ENCODE peak calls at places on chromosomes 7 and 10, in four cellular contexts. W, O, T and C are unnamed samples.

GRCh38 chr7:50330701-50331100 is 26.2 kb downstream of the IKZF1 start:
- DNase-seq in T (no peak), O (no peak), W (no peak), C (no peak)

GRCh38 chr7:34354906-34355305 is 303.1 kb upstream of the NPSR1 start:
- DNase-seq in T (no peak), W (no peak), O (no peak), C (no peak)

GRCh38 chr7:12715372-12716133 is 28.1 kb downstream of the ARL4A start:
- DNase-seq in O (peak; percentile 86), T (peak; percentile 98), W (no peak), C (peak; percentile 96)

GRCh38 chr7:32206987-32207386 is 136.8 kb upstream of the PDE1C start:
- DNase-seq in T (peak; percentile 40), W (no peak), O (peak; percentile 16), C (peak; percentile 7)

GRCh38 chr10:113108180-113108835 is 158.3 kb downstream of the TCF7L2 start:
- DNase-seq in O (no peak), T (peak; percentile 48), W (no peak), C (no peak)

GRCh38 chr10:37865264-37865663 is 7.9 kb upstream of the ZNF248 start:
- DNase-seq in W (no peak), O (no peak), T (no peak), C (no peak)

GRCh38 chr10:122461729-122462532 is 578 bp downstream of the HTRA1 start:
- DNase-seq in T (no peak), W (no peak), O (no peak), C (peak; percentile 42)

GRCh38 chr7:55158541-55158940 is 139.7 kb downstream of the EGFR start:
- DNase-seq in T (no peak), W (no peak), O (no peak), C (no peak)

DNA sequence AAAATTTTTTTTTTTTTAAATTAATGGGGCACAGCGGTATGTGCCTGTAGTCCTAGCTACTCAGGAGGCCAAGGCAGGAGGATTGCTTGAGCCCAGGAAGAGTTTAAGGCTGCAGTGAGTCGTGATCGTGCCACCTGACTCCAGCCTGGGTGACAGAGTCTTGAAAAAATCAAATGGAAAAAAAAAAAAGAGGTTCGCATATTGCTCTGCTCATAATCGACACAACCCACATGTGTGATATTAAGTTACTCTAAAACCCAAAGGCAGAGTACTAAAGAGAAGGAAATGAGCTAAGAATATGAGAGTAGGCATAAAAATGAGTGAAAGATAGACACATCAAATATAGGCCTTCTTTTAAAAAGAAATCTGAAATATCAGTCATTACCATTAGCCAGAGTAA is 66.3 kb downstream of the IGF2BP3 start:
- DNase-seq in T (no peak), O (no peak), W (no peak), C (no peak)
- TF ChIP-seq MYC in T (no peak), O (no peak), W (no peak), C (no peak)

DNA sequence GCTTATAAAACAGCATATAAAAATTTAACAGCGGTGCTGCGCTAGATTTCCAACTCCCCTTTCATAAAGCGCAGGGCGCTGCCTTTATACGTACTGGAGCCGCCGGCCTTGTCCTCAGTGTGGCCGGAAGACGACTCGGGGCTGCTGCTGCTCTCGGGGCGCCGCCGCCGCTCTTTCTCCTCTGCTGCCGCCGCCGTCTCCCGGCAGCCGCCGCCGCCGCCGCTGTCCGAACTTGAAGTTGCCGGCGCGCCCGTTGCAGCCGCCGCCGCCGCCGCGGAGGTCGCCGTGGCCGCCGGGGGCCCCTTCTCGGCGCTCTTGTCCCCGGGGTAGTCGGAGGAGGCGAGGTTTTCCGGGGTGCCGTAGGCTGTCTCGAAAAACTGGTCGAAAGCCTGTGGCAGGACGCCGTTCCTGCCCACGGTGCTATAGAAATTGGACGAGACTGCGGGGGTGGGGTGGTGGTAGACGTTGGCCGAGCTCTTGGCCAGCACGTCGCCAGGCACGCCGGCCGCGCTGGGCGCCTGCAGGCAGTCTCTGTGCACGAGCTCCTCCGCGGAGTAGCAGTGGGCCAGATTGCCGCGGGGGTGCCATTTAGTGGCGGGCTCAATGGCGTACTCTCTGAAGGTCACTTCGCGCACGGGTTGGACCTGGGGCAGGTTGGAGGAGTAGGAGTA is 555 bp downstream of the HOXA11 start:
- DNase-seq in T (no peak), W (no peak), O (no peak), C (peak; percentile 47)
- TF ChIP-seq EZH2 in T (no peak), W (no peak), O (no peak), C (no peak)

GRCh38 chr10:60729106-60729505 is 49.2 kb upstream of the CDK1 start:
- DNase-seq in T (no peak), W (no peak), O (no peak), C (no peak)

GRCh38 chr10:60732240-60733188 is 45.8 kb upstream of the CDK1 start:
- DNase-seq in W (no peak), T (no peak), O (no peak), C (no peak)

GRCh38 chr10:60731134-60731883 is 47.0 kb upstream of the CDK1 start:
- DNase-seq in W (peak; percentile 8), T (no peak), O (no peak), C (no peak)

GRCh38 chr10:60726253-60726652 is 52.0 kb upstream of the CDK1 start:
- DNase-seq in O (no peak), T (no peak), W (no peak), C (no peak)

DNA sequence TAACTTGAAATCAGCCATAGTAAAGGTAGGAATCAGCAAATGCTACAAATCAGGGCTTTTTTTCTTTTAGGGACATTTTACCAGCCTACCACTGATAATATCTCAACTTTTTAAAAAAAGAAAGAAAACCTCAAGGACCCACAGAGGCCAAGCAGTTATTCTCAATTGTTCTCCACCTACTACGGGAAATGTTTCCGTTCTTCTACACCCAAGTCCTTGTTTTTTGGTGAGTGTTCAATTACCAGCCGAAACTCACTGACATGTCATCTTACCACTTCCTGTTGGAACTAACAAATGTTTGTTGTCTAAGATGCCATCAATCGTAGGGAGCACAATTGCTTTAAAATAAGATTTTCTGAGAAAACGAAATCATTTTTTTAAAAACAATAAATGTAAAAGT is 50.2 kb upstream of the CDK1 start:
- DNase-seq in O (no peak), W (no peak), T (no peak), C (no peak)
- TF ChIP-seq MYC in O (no peak), W (no peak), T (no peak), C (no peak)

GRCh38 chr10:118471863-118472262 is 123.6 kb downstream of the PRLHR start:
- DNase-seq in W (no peak), O (no peak), T (no peak), C (no peak)

GRCh38 chr10:118475214-118475613 is 120.2 kb downstream of the PRLHR start:
- DNase-seq in T (no peak), W (no peak), O (no peak), C (no peak)

GRCh38 chr10:118472961-118473675 is 122.3 kb downstream of the PRLHR start:
- DNase-seq in W (no peak), T (no peak), O (no peak), C (no peak)

GRCh38 chr10:118470470-118470869 is 125.0 kb downstream of the PRLHR start:
- DNase-seq in O (no peak), W (no peak), T (peak; percentile 37), C (no peak)

GRCh38 chr10:118472415-118472814 is 123.0 kb downstream of the PRLHR start:
- DNase-seq in T (no peak), O (no peak), W (no peak), C (no peak)
- TF ChIP-seq EZH2 in T (no peak), O (no peak), W (no peak), C (no peak)

GRCh38 chr7:36961097-36961496 is 236.8 kb upstream of the AOAH start:
- DNase-seq in O (no peak), W (no peak), T (no peak), C (no peak)

GRCh38 chr7:36964297-36964696 is 240.0 kb upstream of the AOAH start:
- DNase-seq in O (no peak), W (no peak), T (no peak), C (no peak)

GRCh38 chr7:36961691-36962090 is 237.4 kb upstream of the AOAH start:
- DNase-seq in O (no peak), W (no peak), T (no peak), C (no peak)

GRCh38 chr7:36960105-36960504 is 235.8 kb upstream of the AOAH start:
- DNase-seq in W (no peak), O (no peak), T (no peak), C (no peak)

DNA sequence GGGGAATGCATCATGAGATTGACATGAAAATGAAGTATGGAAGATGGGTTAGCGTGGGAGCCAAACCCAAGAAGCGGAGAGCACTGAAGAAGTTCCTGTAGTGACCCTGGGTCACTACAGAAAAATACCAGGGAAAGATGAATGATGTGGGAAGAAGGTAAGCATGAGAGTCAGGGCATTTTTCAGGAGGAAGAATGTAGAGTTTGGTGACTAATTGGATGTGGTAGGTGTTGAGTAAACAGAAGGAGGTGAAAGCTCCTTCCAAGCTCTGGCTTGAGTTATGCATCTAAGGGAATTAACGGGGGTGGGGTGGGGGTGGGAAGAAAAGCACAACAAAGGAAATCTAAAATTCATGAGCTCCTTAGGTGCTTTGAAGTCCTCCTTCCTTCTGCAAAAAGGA is 238.1 kb upstream of the AOAH start:
- DNase-seq in W (no peak), O (no peak), T (no peak), C (no peak)
- TF ChIP-seq MYC in W (no peak), O (no peak), T (no peak), C (no peak)

GRCh38 chr10:124091646-124092269 is 1.6 kb downstream of the CHST15 start:
- DNase-seq in W (no peak), T (no peak), O (no peak), C (peak; percentile 38)
- TF ChIP-seq EZH2 in W (no peak), T (no peak), O (no peak), C (peak; percentile 62)

DNA sequence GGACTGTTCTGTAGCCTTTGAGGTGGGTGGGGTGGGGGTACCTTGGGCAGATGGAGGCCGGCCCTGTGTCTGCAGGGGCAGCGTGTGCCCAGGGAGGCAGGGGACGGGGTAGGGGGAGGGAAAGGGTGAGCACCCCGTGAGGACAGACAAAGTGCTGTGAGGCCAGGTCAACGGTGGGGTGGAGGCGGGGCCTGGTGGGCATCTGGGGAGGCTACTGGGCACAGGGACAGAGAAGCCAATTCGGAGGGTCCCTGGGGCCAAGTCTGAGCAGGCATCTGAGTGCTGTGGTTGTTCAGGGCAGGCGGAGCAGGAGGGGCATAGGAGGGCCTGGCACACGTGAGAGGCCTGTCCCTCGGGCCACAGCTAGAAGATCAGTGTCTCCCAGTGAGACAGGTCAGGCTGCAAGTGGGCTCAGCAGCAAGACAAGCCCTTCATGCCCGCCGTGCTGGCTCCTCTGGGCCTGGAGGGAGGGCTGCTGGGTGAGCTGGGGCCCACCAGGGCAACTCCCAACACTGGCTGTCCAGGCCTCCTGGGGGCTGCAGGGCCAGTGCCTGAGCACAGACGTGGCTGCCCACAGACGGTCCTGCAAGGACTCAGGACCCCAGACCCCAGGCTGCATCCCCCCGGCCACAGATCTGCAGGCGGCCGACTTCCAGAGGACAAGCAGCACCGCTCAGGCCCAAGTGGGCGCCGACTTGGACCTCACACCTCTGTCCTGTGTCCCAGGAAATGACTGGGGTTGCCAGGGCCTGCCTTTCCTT is 26.4 kb upstream of the KNDC1 start:
- DNase-seq in O (no peak), W (no peak), T (no peak), C (no peak)
- TF ChIP-seq MYC in O (no peak), W (no peak), T (no peak), C (no peak)

GRCh38 chr10:106360870-106361269 is 803.6 kb downstream of the SORCS1 start:
- DNase-seq in W (no peak), T (no peak), O (no peak), C (no peak)
- TF ChIP-seq EZH2 in W (no peak), T (no peak), O (no peak), C (no peak)